ENCODE peak calls at places on chromosome X, in nine cellular contexts. S, I, G, K, E, C, X, Y and Z are unnamed samples. For H3K4me1, the result is how much of the 10 kb centered on the place peaks cover.

GRCh38 chrX:13868481-13869040 is 51.7 kb upstream of the GPM6B start:
- DNase-seq in S (peak), I (no peak), G (no peak), K (peak), E (no peak), C (no peak), X (no peak), Y (no peak), Z (no peak)

GRCh38 chrX:43165343-43165920 is 387.5 kb upstream of the PPP1R2C start:
- DNase-seq in S (no peak), I (no peak), G (no peak), K (no peak), E (no peak), C (no peak), X (no peak), Y (no peak), Z (no peak)

GRCh38 chrX:139204903-139205667 is 325.5 kb upstream of the F9 start:
- DNase-seq in S (no peak), I (no peak), G (peak), K (peak), E (peak), C (no peak), X (peak), Y (peak), Z (no peak)

GRCh38 chrX:132615396-132616131 is 126.7 kb upstream of the MBNL3 start:
- DNase-seq in S (peak), I (peak), G (peak), K (peak), E (no peak), C (no peak), X (no peak), Y (peak), Z (no peak)

GRCh38 chrX:29652484-29652883 is 562.9 kb upstream of the MAGEB2 start:
- DNase-seq in S (peak), I (no peak), G (no peak), K (peak), E (no peak), C (no peak), X (no peak), Y (no peak), Z (no peak)

GRCh38 chrX:54182194-54182863 is 725 bp downstream of the FAM120C start:
- DNase-seq in S (peak), I (peak), G (peak), K (peak), E (peak), C (no peak), X (peak), Y (peak), Z (peak)

GRCh38 chrX:150258463-150259430 is 104.4 kb upstream of the MAMLD1 start:
- DNase-seq in S (peak), I (no peak), G (no peak), K (no peak), E (no peak), C (no peak), X (no peak), Y (no peak), Z (no peak)

GRCh38 chrX:136028383-136028984 is 43.2 kb downstream of the SLC9A6 start:
- DNase-seq in S (peak), I (peak), G (no peak), K (peak), E (no peak), C (no peak), X (no peak), Y (no peak), Z (no peak)

GRCh38 chrX:124005220-124005619 is 43.7 kb downstream of the STAG2 start:
- DNase-seq in S (no peak), I (no peak), G (no peak), K (no peak), E (no peak), C (no peak), X (no peak), Y (no peak), Z (no peak)
- H3K4me3 ChIP-seq in S (no peak), I (no peak), G (no peak), K (no peak), E (no peak), C (no peak), X (no peak), Y (no peak), Z (no peak)

DNA sequence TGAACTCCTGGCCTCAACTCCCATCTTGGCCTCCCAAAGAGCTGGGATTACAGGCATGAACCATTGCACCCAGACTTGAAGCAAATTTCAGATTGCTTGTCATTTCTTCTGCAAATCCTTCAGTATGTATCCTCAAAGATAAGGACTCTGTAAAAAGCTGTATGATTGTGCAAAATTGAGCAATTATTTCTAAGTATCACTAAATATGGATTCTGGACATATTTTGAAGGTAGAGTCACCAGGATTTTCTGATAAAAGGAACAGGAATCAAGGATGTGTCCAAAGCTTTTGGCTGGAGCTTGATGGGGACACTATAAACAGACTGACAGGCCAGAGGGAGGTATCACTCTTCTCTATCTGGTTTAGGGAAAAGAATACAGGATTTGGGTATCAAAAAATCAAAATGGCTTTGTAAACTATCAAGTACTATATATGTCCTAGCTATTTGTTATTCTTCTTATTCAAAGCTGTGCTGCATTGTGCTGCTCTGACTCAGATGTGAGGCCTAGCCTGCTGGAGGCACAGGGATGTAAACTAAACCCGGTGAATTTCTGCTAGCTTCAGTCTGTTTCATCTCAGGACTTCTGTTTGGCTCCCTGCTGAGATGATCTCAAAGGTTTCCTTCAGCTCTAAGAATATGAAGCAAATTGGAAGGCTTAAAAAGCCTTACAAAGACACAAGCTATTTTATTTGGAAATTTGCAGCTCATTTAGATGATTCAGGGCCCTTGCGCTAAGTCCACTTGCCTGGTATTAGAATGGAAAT is 8.3 kb downstream of the RPS4X start:
- DNase-seq in S (peak), I (no peak), G (no peak), K (no peak), E (no peak), C (no peak), X (no peak), Y (no peak), Z (no peak)
- H3K4me1 ChIP-seq in S (under half), I (under half), G (under half), K (under half), E (under half), C (under half), X (under half), Y (under half), Z (under half)

DNA sequence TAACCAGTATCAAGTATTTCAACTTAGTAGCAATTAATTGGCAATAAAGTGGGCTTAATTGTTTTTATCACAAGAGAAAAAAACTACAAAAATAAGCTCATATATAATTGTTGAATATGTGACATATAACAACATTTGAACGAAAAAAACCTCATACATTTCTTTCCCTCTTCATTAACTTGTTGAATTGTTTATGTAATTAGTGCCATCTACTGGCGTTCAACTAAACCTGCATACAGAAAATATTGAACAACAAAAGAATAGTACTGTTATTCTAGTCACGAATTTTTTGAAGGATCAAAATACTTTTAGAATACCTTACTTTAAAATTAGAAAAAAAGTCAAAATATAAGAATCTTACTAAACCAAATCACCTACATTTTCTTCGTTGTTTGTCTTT is 586.5 kb upstream of the FTHL17 start:
- DNase-seq in S (peak), I (no peak), G (no peak), K (peak), E (no peak), C (no peak), X (no peak), Y (no peak), Z (no peak)
- TF ChIP-seq CTCF in S (no peak), I (no peak), G (peak), K (peak), E (peak), C (no peak), X (peak), Y (no peak), Z (peak)

GRCh38 chrX:74492720-74493201 is 71.5 kb downstream of the SLC16A2 start:
- DNase-seq in S (no peak), I (no peak), G (no peak), K (no peak), E (no peak), C (no peak), X (no peak), Y (no peak), Z (no peak)
- H3K4me3 ChIP-seq in S (no peak), I (no peak), G (no peak), K (no peak), E (no peak), C (no peak), X (no peak), Y (no peak), Z (no peak)

GRCh38 chrX:38000706-38001105 is 5.6 kb upstream of the SYTL5 start:
- DNase-seq in S (no peak), I (no peak), G (no peak), K (no peak), E (no peak), C (no peak), X (peak), Y (no peak), Z (no peak)
- H3K4me1 ChIP-seq in S (under half), I (under half), G (under half), K (under half), E (under half), C (under half), X (under half), Y (under half), Z (under half)

GRCh38 chrX:72021975-72022374 is 109.7 kb downstream of the RTL5 start:
- DNase-seq in S (no peak), I (no peak), G (no peak), K (peak), E (no peak), C (no peak), X (no peak), Y (no peak), Z (no peak)
- TF ChIP-seq CTCF in S (peak), I (peak), G (peak), K (peak), E (peak), C (no peak), X (no peak), Y (no peak), Z (peak)

GRCh38 chrX:39397561-39398200 is 596.4 kb downstream of the MID1IP1 start:
- DNase-seq in S (no peak), I (no peak), G (no peak), K (no peak), E (no peak), C (no peak), X (peak), Y (no peak), Z (no peak)
- H3K4me3 ChIP-seq in S (no peak), I (no peak), G (no peak), K (no peak), E (no peak), C (no peak), X (no peak), Y (no peak), Z (no peak)

GRCh38 chrX:66013195-66013816 is 26.6 kb downstream of the VSIG4 start:
- DNase-seq in S (no peak), I (no peak), G (no peak), K (no peak), E (no peak), C (no peak), X (no peak), Y (no peak), Z (no peak)

GRCh38 chrX:66012094-66012534 is 27.8 kb downstream of the VSIG4 start:
- DNase-seq in S (no peak), I (no peak), G (no peak), K (no peak), E (no peak), C (no peak), X (no peak), Y (no peak), Z (no peak)

GRCh38 chrX:66014560-66014959 is 25.3 kb downstream of the VSIG4 start:
- DNase-seq in S (no peak), I (no peak), G (no peak), K (no peak), E (no peak), C (no peak), X (no peak), Y (no peak), Z (no peak)

GRCh38 chrX:66015152-66015827 is 24.6 kb downstream of the VSIG4 start:
- DNase-seq in S (no peak), I (no peak), G (no peak), K (no peak), E (no peak), C (no peak), X (no peak), Y (no peak), Z (no peak)

DNA sequence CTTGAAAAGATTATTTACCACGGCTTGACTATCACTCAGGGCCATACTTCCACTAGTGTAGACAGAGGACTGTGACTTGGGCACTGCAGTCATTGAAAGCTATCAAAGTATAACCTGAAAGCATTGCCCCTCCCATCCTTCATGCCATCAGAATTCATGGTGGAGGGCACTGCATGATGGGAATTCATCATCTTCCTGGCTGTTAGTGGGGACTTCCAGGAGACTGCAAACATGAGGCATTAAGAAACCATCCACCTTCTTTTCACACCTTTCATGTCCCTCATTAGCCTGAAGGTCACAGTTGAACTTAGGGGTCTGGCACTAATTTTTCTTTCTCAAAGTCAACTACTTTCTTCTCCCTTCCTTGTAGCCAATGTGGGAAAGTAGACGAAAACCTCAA is 25.8 kb downstream of the VSIG4 start:
- DNase-seq in S (no peak), I (no peak), G (no peak), K (no peak), E (no peak), C (no peak), X (no peak), Y (no peak), Z (no peak)
- H3K4me1 ChIP-seq in S (under half), I (under half), G (under half), K (under half), E (under half), C (under half), X (under half), Y (under half), Z (under half)

GRCh38 chrX:100743009-100743615 is 11.2 kb upstream of the SYTL4 start:
- DNase-seq in S (no peak), I (no peak), G (no peak), K (no peak), E (no peak), C (no peak), X (no peak), Y (no peak), Z (no peak)
- TF ChIP-seq CTCF in S (no peak), I (no peak), G (no peak), K (no peak), E (no peak), C (no peak), X (no peak), Y (no peak), Z (no peak)

GRCh38 chrX:68646421-68646820 is 1.0 kb upstream of the STARD8 start:
- DNase-seq in S (no peak), I (no peak), G (no peak), K (no peak), E (no peak), C (no peak), X (no peak), Y (no peak), Z (no peak)

GRCh38 chrX:68652327-68652930 is 5.0 kb downstream of the STARD8 start:
- DNase-seq in S (peak), I (no peak), G (no peak), K (no peak), E (no peak), C (no peak), X (no peak), Y (no peak), Z (no peak)

GRCh38 chrX:68647156-68647957 is at the start of gene STARD8:
- DNase-seq in S (peak), I (peak), G (no peak), K (peak), E (no peak), C (no peak), X (peak), Y (peak), Z (no peak)

GRCh38 chrX:68648960-68649359 is 1.5 kb downstream of the STARD8 start:
- DNase-seq in S (no peak), I (no peak), G (no peak), K (peak), E (no peak), C (no peak), X (no peak), Y (no peak), Z (no peak)

DNA sequence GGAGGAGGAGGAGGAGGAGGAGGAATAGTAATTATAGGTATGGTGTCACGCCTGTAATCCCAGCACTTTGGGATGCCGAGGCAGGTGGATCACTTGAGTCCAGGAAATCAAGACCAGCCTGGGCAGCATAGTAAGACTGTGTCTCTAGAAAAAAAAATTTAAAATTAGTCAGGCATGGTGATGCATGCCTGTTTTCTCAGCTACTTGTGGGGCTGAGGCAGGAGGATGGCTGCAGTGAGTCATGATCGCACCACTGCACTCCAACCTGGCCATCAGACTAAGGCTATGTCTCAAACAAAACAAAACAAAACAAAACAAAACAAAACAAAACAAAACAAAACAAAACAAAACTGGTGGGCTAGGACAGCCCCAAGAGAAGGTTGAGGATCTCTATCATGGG is 3.0 kb downstream of the STARD8 start:
- DNase-seq in S (no peak), I (no peak), G (no peak), K (peak), E (no peak), C (no peak), X (no peak), Y (no peak), Z (no peak)
- H3K4me3 ChIP-seq in S (no peak), I (no peak), G (no peak), K (no peak), E (no peak), C (no peak), X (no peak), Y (no peak), Z (no peak)